ENCODE peak calls at places on chromosomes 6 and 20, in eight cellular contexts. X, C, G, J, F, L, R and S are unnamed samples.

GRCh38 chr6:34484899-34485298 is 19.0 kb downstream of the PACSIN1 start:
- DNase-seq in G (no peak), F (no peak), X (no peak), C (peak), J (peak), L (no peak), R (peak), S (peak)

GRCh38 chr6:37514377-37514776 is 14.7 kb upstream of the CCDC167 start:
- DNase-seq in X (no peak), L (peak), J (peak), R (no peak), F (no peak), G (no peak), C (no peak), S (no peak)

GRCh38 chr20:44946266-44946852 is 13.8 kb downstream of the TOMM34 start:
- DNase-seq in L (no peak), R (no peak), X (no peak), C (no peak), G (no peak), F (no peak), J (no peak), S (no peak)

GRCh38 chr6:135056632-135057031 is 2.0 kb upstream of the HBS1L start:
- DNase-seq in X (no peak), R (no peak), G (no peak), F (no peak), L (no peak), J (no peak), C (no peak), S (no peak)

GRCh38 chr20:39851459-39851858 is 837.6 kb downstream of the MAFB start:
- DNase-seq in L (no peak), C (no peak), R (no peak), F (no peak), G (no peak), J (no peak), X (no peak), S (no peak)

GRCh38 chr6:142373268-142374089 is 71.7 kb downstream of the ADGRG6 start:
- DNase-seq in X (no peak), C (no peak), G (no peak), J (no peak), L (no peak), R (no peak), F (no peak), S (no peak)

GRCh38 chr6:149990109-149990671 is 26.4 kb downstream of the ULBP1 start:
- DNase-seq in G (peak), L (no peak), X (no peak), J (no peak), R (no peak), C (no peak), F (no peak), S (no peak)

GRCh38 chr6:117568831-117569434 is 33.4 kb downstream of the GOPC start:
- DNase-seq in F (no peak), R (no peak), J (no peak), X (no peak), L (no peak), G (no peak), C (no peak), S (no peak)

GRCh38 chr20:53037621-53038020 is 65.5 kb downstream of the TSHZ2 start:
- DNase-seq in X (no peak), J (no peak), C (no peak), G (no peak), R (no peak), F (no peak), L (no peak), S (no peak)

GRCh38 chr20:25313608-25314007 is 65.7 kb downstream of the PYGB start:
- DNase-seq in J (no peak), X (no peak), C (no peak), F (no peak), G (no peak), L (no peak), R (peak), S (peak)

GRCh38 chr6:8830794-8831193 is 395.4 kb upstream of the SLC35B3 start:
- DNase-seq in C (no peak), F (no peak), X (no peak), L (no peak), J (no peak), G (no peak), R (no peak), S (no peak)

GRCh38 chr6:137755284-137755683 is 111.8 kb upstream of the TNFAIP3 start:
- DNase-seq in F (no peak), J (no peak), X (no peak), R (no peak), L (no peak), G (no peak), C (no peak), S (no peak)

GRCh38 chr6:161434331-161434730 is 160.5 kb upstream of the AGPAT4 start:
- DNase-seq in F (no peak), X (no peak), J (no peak), R (no peak), L (no peak), C (no peak), G (no peak), S (no peak)

GRCh38 chr6:148758492-148758891 is 11.7 kb downstream of the UST start:
- DNase-seq in R (peak), F (no peak), G (no peak), L (no peak), J (no peak), X (no peak), C (peak), S (peak)